ENCODE peak calls at places on chromosomes 12 and 14, in nine cellular contexts. H is skeletal muscle cell; Z is right cardiac atrium; F is AG10803; B is suprapubic skin; T is prostate gland; W is CD4-positive, CD25-positive, alpha-beta regulatory T cell; C is thyroid gland; A is heart right ventricle. Q is an unnamed sample.

GRCh38 chr12:48118491-48118890 is 673 bp upstream of the PFKM start:
- DNase-seq in F (no peak), Z (no peak), C (peak; percentile 19), A (no peak), H (no peak), B (no peak), T (no peak), W (no peak), Q (no peak)

GRCh38 chr14:95409472-95410307 is 90.0 kb upstream of the CLMN start:
- DNase-seq in B (no peak), Z (no peak), A (peak; percentile 31), H (no peak), C (no peak), T (no peak), F (no peak), W (no peak), Q (no peak)

GRCh38 chr12:3205742-3206519 is 128.8 kb downstream of the TSPAN9 start:
- DNase-seq in A (peak; percentile 38), B (no peak), Z (no peak), T (peak; percentile 63), F (no peak), C (no peak), H (no peak), W (no peak), Q (no peak)

GRCh38 chr14:100438678-100439592 is 115.8 kb downstream of the SLC25A47 start:
- DNase-seq in C (peak; percentile 54), H (peak; percentile 78), B (no peak), W (no peak), Z (no peak), F (peak; percentile 64), A (no peak), T (peak; percentile 79), Q (peak; percentile 83)

GRCh38 chr14:89011727-89012271 is 187.3 kb downstream of the TTC8 start:
- DNase-seq in T (no peak), H (no peak), Z (no peak), C (no peak), A (no peak), F (no peak), B (no peak), W (no peak), Q (no peak)

GRCh38 chr12:116916714-116917114 is 6.0 kb downstream of the FBXW8 start:
- DNase-seq in C (peak; percentile 77), T (no peak), F (peak; percentile 70), A (peak; percentile 39), Z (no peak), B (no peak), W (no peak), H (no peak), Q (no peak)

GRCh38 chr14:50520947-50521815 is 11.2 kb downstream of the MAP4K5 start:
- DNase-seq in B (no peak), Z (no peak), F (peak; percentile 74), A (no peak), T (no peak), C (no peak), H (peak; percentile 46), W (no peak), Q (no peak)

GRCh38 chr14:104169005-104169764 is 30.8 kb downstream of the KIF26A start:
- DNase-seq in C (no peak), Z (no peak), A (no peak), W (no peak), B (no peak), F (no peak), T (no peak), H (no peak), Q (no peak)

GRCh38 chr14:101087614-101088394 is 184.3 kb upstream of the RTL1 start:
- DNase-seq in Z (no peak), A (no peak), H (no peak), W (no peak), B (peak; percentile 45), F (peak; percentile 51), C (no peak), T (no peak), Q (peak; percentile 14)

GRCh38 chr14:100504372-100505078 is 82.7 kb downstream of the BEGAIN start:
- DNase-seq in C (no peak), W (no peak), T (no peak), A (no peak), B (no peak), F (no peak), Z (no peak), H (no peak), Q (no peak)

GRCh38 chr14:93657875-93658274 is 130.4 kb downstream of the PRIMA1 start:
- DNase-seq in T (no peak), B (no peak), A (no peak), W (no peak), C (no peak), F (no peak), Z (no peak), H (no peak), Q (no peak)

GRCh38 chr12:10363922-10364838 is 25.7 kb downstream of the KLRK1 start:
- DNase-seq in T (peak; percentile 50), W (no peak), H (peak; percentile 41), B (no peak), C (peak; percentile 51), F (peak; percentile 47), A (no peak), Z (peak; percentile 62), Q (no peak)

GRCh38 chr12:94725375-94726168 is 75.2 kb upstream of the TMCC3 start:
- DNase-seq in W (no peak), F (peak; percentile 17), Z (peak; percentile 39), B (no peak), A (peak; percentile 41), C (no peak), T (peak; percentile 13), H (no peak), Q (peak; percentile 44)

GRCh38 chr12:6166808-6167207 is 33.4 kb upstream of the CD9 start:
- DNase-seq in F (no peak), Z (no peak), A (no peak), W (no peak), C (no peak), B (no peak), H (no peak), T (no peak), Q (no peak)
- H3K4me3 ChIP-seq in F (no peak overlapping the region), Z (no peak overlapping the region), A (no peak overlapping the region), W (no peak overlapping the region), C (no peak overlapping the region), B (no peak overlapping the region), H (no peak overlapping the region), T (no peak overlapping the region), Q (no peak overlapping the region)

GRCh38 chr12:98974767-98975381 is 329.8 kb downstream of the APAF1 start:
- DNase-seq in T (no peak), A (no peak), B (no peak), W (no peak), Z (no peak), H (no peak), C (no peak), F (no peak), Q (no peak)

GRCh38 chr12:98985156-98985555 is 340.1 kb downstream of the APAF1 start:
- DNase-seq in Z (no peak), H (no peak), F (no peak), T (no peak), C (no peak), W (no peak), B (no peak), A (no peak), Q (no peak)

GRCh38 chr12:98983647-98984046 is 338.6 kb downstream of the APAF1 start:
- DNase-seq in T (no peak), B (no peak), C (no peak), Z (no peak), W (no peak), H (no peak), A (no peak), F (peak; percentile 42), Q (no peak)

DNA sequence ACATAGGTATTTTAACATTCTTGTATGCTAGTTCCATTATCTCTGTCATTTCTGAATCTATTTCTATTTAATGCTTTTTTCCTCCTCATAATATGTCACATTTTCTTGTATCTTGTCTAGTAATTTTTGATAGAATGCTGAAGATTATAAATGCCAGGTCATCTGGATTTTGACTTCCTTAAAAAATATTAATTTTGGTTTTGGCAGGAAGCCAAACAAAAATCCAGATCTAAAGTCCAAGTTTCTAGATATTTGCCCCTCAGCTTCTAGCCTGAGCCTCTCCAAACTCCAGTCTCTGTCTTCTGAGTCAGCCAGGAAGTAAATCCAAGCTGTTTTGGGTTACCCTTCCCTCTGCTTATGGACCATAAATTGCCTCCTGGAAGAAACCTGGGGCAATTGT is 335.4 kb downstream of the APAF1 start:
- DNase-seq in B (no peak), C (no peak), F (no peak), W (no peak), T (no peak), A (no peak), H (no peak), Z (no peak), Q (no peak)
- H3K4me3 ChIP-seq in B (no peak overlapping the region), C (no peak overlapping the region), F (no peak overlapping the region), W (no peak overlapping the region), T (no peak overlapping the region), A (no peak overlapping the region), H (no peak overlapping the region), Z (no peak overlapping the region), Q (no peak overlapping the region)

GRCh38 chr12:26317942-26318565 is 122.7 kb downstream of the SSPN start:
- DNase-seq in W (no peak), A (no peak), T (no peak), F (peak; percentile 36), H (peak; percentile 78), C (no peak), B (no peak), Z (no peak), Q (no peak)
- H3K4me3 ChIP-seq in W (no peak overlapping the region), A (no peak overlapping the region), T (no peak overlapping the region), F (no peak overlapping the region), H (no peak overlapping the region), C (no peak overlapping the region), B (no peak overlapping the region), Z (no peak overlapping the region), Q (no peak overlapping the region)

DNA sequence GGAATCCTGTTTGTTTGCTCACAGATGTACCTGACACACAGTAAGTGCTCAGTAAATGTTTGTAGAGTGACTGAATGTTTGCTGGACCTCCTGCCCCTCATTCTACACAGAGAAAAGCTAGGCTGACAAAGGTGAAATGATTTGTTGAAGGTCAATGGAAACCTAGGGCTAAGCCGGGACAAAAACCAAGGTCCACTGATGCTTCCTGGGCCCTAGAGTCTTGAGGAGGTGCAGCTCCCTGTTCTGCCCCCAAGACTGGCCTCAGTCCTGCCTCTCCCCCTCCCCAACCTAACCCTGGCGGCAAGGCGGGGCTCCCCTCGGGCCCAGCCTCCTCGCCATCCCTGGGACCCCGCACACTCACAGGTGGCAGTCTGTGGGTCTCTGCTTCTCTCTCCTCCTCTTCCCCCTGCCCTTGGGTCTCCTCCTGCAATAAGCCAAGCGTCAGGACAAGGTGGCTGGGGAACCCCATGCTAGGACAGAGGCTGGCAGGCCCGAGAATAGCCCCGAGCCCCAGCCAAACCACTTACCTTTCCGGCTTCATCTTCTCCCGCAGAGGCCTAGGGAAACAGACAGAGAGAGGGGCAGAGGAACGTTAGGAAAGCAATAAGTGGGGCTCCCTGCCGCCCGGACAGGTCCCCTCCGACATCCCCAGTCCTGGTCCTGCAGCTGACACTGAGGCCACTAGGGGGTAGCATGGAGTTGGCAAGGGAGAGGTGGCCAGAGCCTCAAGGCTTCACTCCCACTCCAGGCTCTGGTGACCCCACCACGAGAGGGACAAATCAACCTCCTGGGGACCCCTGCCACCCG is 9.3 kb downstream of the PGF start:
- DNase-seq in B (no peak), C (peak; percentile 73), Z (peak; percentile 91), H (no peak), T (peak; percentile 66), W (peak; percentile 62), F (peak; percentile 53), A (peak; percentile 83), Q (peak; percentile 67)
- H3K4me3 ChIP-seq in B (no peak overlapping the region), C (no peak overlapping the region), Z (no peak overlapping the region), H (no peak overlapping the region), T (no peak overlapping the region), W (no peak overlapping the region), F (no peak overlapping the region), A (no peak overlapping the region), Q (no peak overlapping the region)

Q was measured in lower leg skin.